ENCODE peak calls at places on chromosomes 6 and 20, in five cellular contexts. N is OCI-LY7, B is BJ, J is GM20000, H is A172. P is an unnamed sample.

GRCh38 chr20:63158845-63159244 is 57.1 kb downstream of the YTHDF1 start:
- DNase-seq in N (no peak), B (no peak), J (no peak), H (no peak), P (no peak)

GRCh38 chr6:163520956-163521355 is 106.4 kb downstream of the QKI start:
- DNase-seq in N (no peak), B (no peak), J (no peak), H (no peak), P (no peak)

GRCh38 chr6:149127212-149127611 is 190.3 kb upstream of the TAB2 start:
- DNase-seq in N (no peak), B (peak; percentile 27), J (no peak), H (peak; percentile 57), P (no peak)

GRCh38 chr6:26501482-26501986 is 1.4 kb downstream of the BTN1A1 start:
- DNase-seq in N (no peak), B (no peak), J (no peak), H (no peak), P (no peak)

GRCh38 chr6:7145269-7146078 is 37.7 kb downstream of the RREB1 start:
- DNase-seq in N (no peak), B (no peak), J (no peak), H (no peak), P (no peak)

GRCh38 chr20:64188071-64188470 is 23.8 kb downstream of the MYT1 start:
- DNase-seq in N (no peak), B (no peak), J (no peak), H (no peak), P (no peak)

GRCh38 chr6:3390698-3391097 is 66.2 kb downstream of the SLC22A23 start:
- DNase-seq in N (no peak), B (no peak), J (no peak), H (peak; percentile 95), P (peak; percentile 94)

GRCh38 chr6:112189494-112189893 is 64.9 kb downstream of the LAMA4 start:
- DNase-seq in N (no peak), B (no peak), J (no peak), H (no peak), P (no peak)

GRCh38 chr20:17556842-17557674 is 12.8 kb upstream of the DSTN start:
- DNase-seq in N (no peak), B (no peak), J (no peak), H (peak; percentile 47), P (no peak)

GRCh38 chr6:25050356-25050755 is 114.6 kb upstream of the RIPOR2 start:
- DNase-seq in N (peak; percentile 67), B (peak; percentile 41), J (peak; percentile 44), H (peak; percentile 72), P (no peak)

GRCh38 chr20:561437-562231 is 18.0 kb upstream of the CSNK2A1 start:
- DNase-seq in N (peak; percentile 74), B (no peak), J (peak; percentile 78), H (peak; percentile 73), P (no peak)

GRCh38 chr20:22411568-22412450 is 172.6 kb downstream of the FOXA2 start:
- DNase-seq in N (no peak), B (no peak), J (no peak), H (peak; percentile 82), P (no peak)

GRCh38 chr6:108945686-108946158 is 97.5 kb downstream of the ARMC2 start:
- DNase-seq in N (no peak), B (no peak), J (no peak), H (no peak), P (peak; percentile 44)

GRCh38 chr6:142485256-142485655 is 183.4 kb downstream of the ADGRG6 start:
- DNase-seq in N (no peak), B (no peak), J (no peak), H (no peak), P (peak; percentile 7)

GRCh38 chr20:59082981-59083380 is 40.4 kb upstream of the PRELID3B start:
- DNase-seq in N (no peak), B (peak; percentile 37), J (no peak), H (peak; percentile 80), P (peak; percentile 28)

GRCh38 chr6:121597654-121598053 is 162.2 kb downstream of the GJA1 start:
- DNase-seq in N (no peak), B (peak; percentile 35), J (no peak), H (peak; percentile 16), P (no peak)

GRCh38 chr20:50193169-50193850 is 2.7 kb downstream of the CEBPB start:
- DNase-seq in N (no peak), B (no peak), J (no peak), H (no peak), P (peak; percentile 53)

GRCh38 chr20:15673206-15673605 is 900.0 kb downstream of the KIF16B start:
- DNase-seq in N (no peak), B (peak; percentile 91), J (no peak), H (peak; percentile 86), P (peak; percentile 62)